ENCODE peak calls at places on chromosome 7, in nine cellular contexts. I is spleen, F is thoracic aorta, Z is HCT116, N is Panc1, S is mesendoderm, C is BE2C, O is neuronal stem cell, P is cardiac muscle cell. V is an unnamed sample.

GRCh38 chr7:74493295-74493694 is 39.6 kb downstream of the GTF2IRD1 start:
- DNase-seq in I (no peak), F (no peak), Z (no peak), N (no peak), S (no peak), C (no peak), O (no peak), P (no peak), V (no peak)

GRCh38 chr7:113087278-113087998 is 811 bp upstream of the GPR85 start:
- DNase-seq in I (no peak), F (no peak), Z (no peak), N (no peak), S (peak; percentile 76), C (peak; percentile 39), O (no peak), P (peak; percentile 13), V (peak; percentile 32)

GRCh38 chr7:111485981-111486380 is 76.3 kb downstream of the IMMP2L start:
- DNase-seq in I (no peak), F (no peak), Z (no peak), N (no peak), S (no peak), C (no peak), O (no peak), P (no peak), V (no peak)

GRCh38 chr7:923108-924041 is 31.1 kb downstream of the ADAP1 start:
- DNase-seq in I (peak; percentile 96), F (no peak), Z (no peak), N (no peak), S (peak; percentile 48), C (peak; percentile 39), O (no peak), P (peak; percentile 38), V (no peak)

GRCh38 chr7:142898377-142899235 is 13.1 kb upstream of the TRPV6 start:
- DNase-seq in I (no peak), F (no peak), Z (no peak), N (no peak), S (peak; percentile 31), C (no peak), O (no peak), P (no peak), V (no peak)

GRCh38 chr7:45579386-45579785 is 5.2 kb downstream of the ADCY1 start:
- DNase-seq in I (peak; percentile 57), F (no peak), Z (no peak), N (no peak), S (no peak), C (peak; percentile 52), O (no peak), P (no peak), V (no peak)

GRCh38 chr7:45191361-45191760 is 33.8 kb downstream of the RAMP3 start:
- DNase-seq in I (no peak), F (no peak), Z (no peak), N (no peak), S (no peak), C (no peak), O (no peak), P (no peak), V (no peak)

GRCh38 chr7:143279186-143280098 is 5.3 kb upstream of the TMEM139 start:
- DNase-seq in I (no peak), F (no peak), Z (no peak), N (no peak), S (peak; percentile 78), C (no peak), O (peak; percentile 66), P (no peak), V (peak; percentile 88)

GRCh38 chr7:114944742-114945625 is 23.1 kb downstream of the MDFIC start:
- DNase-seq in I (no peak), F (peak; percentile 7), Z (no peak), N (no peak), S (peak; percentile 30), C (no peak), O (peak; percentile 3), P (no peak), V (no peak)

GRCh38 chr7:1523208-1523607 is 7.3 kb upstream of the MAFK start:
- DNase-seq in I (no peak), F (no peak), Z (no peak), N (no peak), S (no peak), C (peak; percentile 8), O (no peak), P (no peak), V (no peak)

GRCh38 chr7:27188666-27189559 is 3.9 kb upstream of the HOXA11 start:
- DNase-seq in I (no peak), F (no peak), Z (no peak), N (no peak), S (peak; percentile 63), C (no peak), O (no peak), P (no peak), V (peak; percentile 71)

GRCh38 chr7:27185708-27186449 is 847 bp upstream of the HOXA11 start:
- DNase-seq in I (peak; percentile 58), F (no peak), Z (no peak), N (no peak), S (no peak), C (no peak), O (no peak), P (no peak), V (peak; percentile 67)

GRCh38 chr7:27187702-27188665 is 3.0 kb upstream of the HOXA11 start:
- DNase-seq in I (no peak), F (no peak), Z (no peak), N (no peak), S (no peak), C (no peak), O (no peak), P (no peak), V (peak; percentile 96)

GRCh38 chr7:27186450-27187157 is 1.6 kb upstream of the HOXA11 start:
- DNase-seq in I (peak; percentile 22), F (no peak), Z (no peak), N (no peak), S (no peak), C (no peak), O (no peak), P (no peak), V (peak; percentile 40)

DNA sequence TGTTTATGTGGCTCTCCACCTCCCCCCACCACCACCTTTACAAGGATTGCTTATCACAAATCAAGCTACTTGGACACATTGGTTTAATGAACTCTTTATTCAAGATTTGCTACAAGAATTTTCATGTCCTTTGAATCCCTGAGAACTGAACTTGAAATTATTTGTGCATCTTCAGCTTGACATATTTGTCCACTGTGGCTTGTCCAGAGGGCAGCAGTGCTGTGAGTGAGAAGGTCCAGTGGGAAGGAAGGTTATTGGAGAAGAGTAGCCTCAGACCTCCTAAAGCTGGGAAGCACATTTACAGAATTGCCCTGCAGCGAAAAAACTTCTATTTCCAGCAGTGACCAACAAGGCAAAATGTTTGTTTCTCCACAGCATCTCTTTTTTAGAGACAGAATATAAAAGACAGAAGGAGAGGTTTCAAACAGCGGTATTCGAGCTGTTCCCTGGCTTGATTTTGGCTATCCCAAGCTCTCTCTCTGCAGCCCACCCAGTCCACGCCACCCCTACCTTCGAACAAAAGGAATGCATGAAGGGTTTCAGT is 2.2 kb upstream of the HOXA11 start:
- DNase-seq in I (no peak), F (no peak), Z (no peak), N (no peak), S (no peak), C (no peak), O (no peak), P (no peak), V (no peak)
- H3K4me3 ChIP-seq in I (no peak overlapping the region), F (no peak overlapping the region), Z (no peak overlapping the region), N (no peak overlapping the region), S (no peak overlapping the region), C (no peak overlapping the region), O (no peak overlapping the region), P (no peak overlapping the region), V (peak overlapping the region; percentile 60)

GRCh38 chr7:158858592-158859503 is 2.5 kb downstream of the DYNC2I1 start:
- DNase-seq in I (no peak), F (no peak), Z (peak; percentile 38), N (no peak), S (peak; percentile 87), C (no peak), O (peak; percentile 60), P (peak; percentile 24), V (no peak)
- H3K4me1 ChIP-seq in I (peaks cover 14% of the 10 kb centered on the region), F (peaks cover 12% of the 10 kb centered on the region), Z (peaks cover 18% of the 10 kb centered on the region), N (peaks cover 37% of the 10 kb centered on the region), S (peaks cover 3% of the 10 kb centered on the region), C (no peaks in the 10 kb centered on the region), O (peaks cover 6% of the 10 kb centered on the region), P (peaks cover 11% of the 10 kb centered on the region), V (peaks cover 15% of the 10 kb centered on the region)

GRCh38 chr7:27124979-27125689 is 5.4 kb downstream of the HOXA4 start:
- DNase-seq in I (no peak), F (no peak), Z (no peak), N (no peak), S (no peak), C (no peak), O (no peak), P (no peak), V (no peak)

GRCh38 chr7:27128034-27128433 is 2.5 kb downstream of the HOXA4 start:
- DNase-seq in I (no peak), F (no peak), Z (no peak), N (no peak), S (no peak), C (no peak), O (no peak), P (no peak), V (no peak)

GRCh38 chr7:27128776-27129728 is 1.5 kb downstream of the HOXA4 start:
- DNase-seq in I (no peak), F (no peak), Z (no peak), N (no peak), S (no peak), C (no peak), O (no peak), P (no peak), V (no peak)

GRCh38 chr7:27125986-27126394 is 4.6 kb downstream of the HOXA4 start:
- DNase-seq in I (no peak), F (no peak), Z (no peak), N (no peak), S (no peak), C (no peak), O (no peak), P (no peak), V (no peak)

GRCh38 chr7:27126596-27127327 is 3.8 kb downstream of the HOXA4 start:
- DNase-seq in I (no peak), F (no peak), Z (no peak), N (no peak), S (no peak), C (no peak), O (no peak), P (no peak), V (no peak)
- H3K27me3 ChIP-seq in I (no peaks in the 10 kb centered on the region), F (no peaks in the 10 kb centered on the region), Z (peaks cover 32% of the 10 kb centered on the region), N (no peaks in the 10 kb centered on the region), S (peaks cover 94% of the 10 kb centered on the region), C (peaks cover 98% of the 10 kb centered on the region), O (peaks cover 100% of the 10 kb centered on the region), P (peaks cover 100% of the 10 kb centered on the region), V (no peaks in the 10 kb centered on the region)

DNA sequence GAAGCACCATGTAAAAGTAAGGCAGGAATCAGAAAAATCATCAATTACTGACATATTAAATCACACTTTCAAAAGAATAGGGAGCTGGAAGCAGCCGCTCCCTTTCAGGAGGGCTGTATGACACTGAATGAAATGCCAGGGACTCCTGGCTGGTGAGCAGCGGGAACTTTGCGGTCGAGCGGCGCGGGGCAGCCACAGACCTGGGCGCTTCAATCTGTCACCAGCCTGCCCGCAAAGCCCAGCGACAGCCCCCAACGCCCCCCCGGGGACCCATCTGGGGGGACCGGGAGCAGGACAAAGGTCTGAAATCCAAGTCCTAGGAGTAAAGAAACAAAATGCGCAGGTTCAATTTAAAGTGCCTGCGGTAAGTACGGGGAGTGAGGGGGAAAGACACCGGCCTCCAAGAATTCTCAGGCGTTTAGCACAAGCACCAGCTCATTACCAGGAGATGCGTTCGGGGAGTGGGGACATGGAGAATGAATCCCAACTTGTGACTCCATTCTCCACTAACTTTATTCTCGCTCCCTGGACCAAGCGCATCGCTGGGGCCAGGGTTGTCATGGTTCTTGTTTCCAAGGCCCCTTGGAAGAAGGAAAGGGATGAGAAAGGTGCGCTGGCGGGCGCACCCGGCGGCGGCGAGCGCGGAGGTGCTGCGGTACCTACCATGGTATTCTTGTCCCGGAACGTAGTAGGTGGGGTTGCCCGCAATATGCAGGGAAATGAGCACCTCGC is 824 bp downstream of the RELN start:
- DNase-seq in I (no peak), F (no peak), Z (no peak), N (no peak), S (peak; percentile 40), C (peak; percentile 55), O (peak; percentile 24), P (peak; percentile 46), V (no peak)
- H3K4me3 ChIP-seq in I (no peak overlapping the region), F (peak overlapping the region; percentile 56), Z (no peak overlapping the region), N (no peak overlapping the region), S (peak overlapping the region; percentile 4), C (peak overlapping the region; percentile 89), O (peak overlapping the region; percentile 80), P (peak overlapping the region; percentile 69), V (peak overlapping the region; percentile 50)

V was measured in HAP-1.